ENCODE peak calls at places on chromosomes 4 and X, in seven cellular contexts. X is right cardiac atrium, R is NCI-H1694, Z is head of caudate nucleus, T is upper lobe of left lung, C is T-cell, O is frontal cortex. Y is an unnamed sample.

GRCh38 chr4:168674869-168675268 is 178.0 kb downstream of the PALLD start:
- DNase-seq in R (no peak), T (no peak), X (no peak), Z (no peak), O (no peak), C (no peak), Y (no peak)

GRCh38 chrX:40012039-40012799 is 85.5 kb downstream of the BCOR start:
- DNase-seq in R (no peak), X (peak), C (no peak), T (peak), Z (no peak), O (no peak), Y (no peak)

GRCh38 chr4:99950913-99951254 is 809 bp upstream of the H2AZ1 start:
- DNase-seq in C (no peak), O (no peak), T (no peak), R (no peak), X (no peak), Z (no peak), Y (no peak)

GRCh38 chr4:74235135-74235534 is 73.1 kb upstream of the EPGN start:
- DNase-seq in C (no peak), T (no peak), R (no peak), O (no peak), Z (no peak), X (no peak), Y (no peak)

GRCh38 chrX:135383249-135383648 is 38.5 kb upstream of the SMIM10L2A start:
- DNase-seq in O (no peak), T (no peak), C (no peak), Z (no peak), X (no peak), R (no peak), Y (no peak)

GRCh38 chr4:113747949-113748348 is 13.6 kb downstream of the CAMK2D start:
- DNase-seq in T (no peak), X (no peak), R (no peak), O (no peak), C (no peak), Z (no peak), Y (no peak)

GRCh38 chrX:68147848-68148247 is 285.4 kb downstream of the OPHN1 start:
- DNase-seq in T (no peak), C (no peak), Z (no peak), R (no peak), O (no peak), X (no peak), Y (no peak)

GRCh38 chr4:17544831-17545234 is 29.9 kb downstream of the CLRN2 start:
- DNase-seq in T (no peak), O (no peak), X (no peak), C (no peak), Z (peak), R (no peak), Y (no peak)

GRCh38 chr4:82708982-82709381 is 89.6 kb downstream of the SCD5 start:
- DNase-seq in T (no peak), O (no peak), X (no peak), C (no peak), Z (no peak), R (no peak), Y (no peak)

GRCh38 chr4:132238697-132239096 is 910.4 kb upstream of the PCDH10 start:
- DNase-seq in Z (no peak), C (no peak), R (no peak), X (no peak), O (no peak), T (no peak), Y (no peak)

GRCh38 chr4:55321707-55322264 is 24.3 kb upstream of the SRD5A3 start:
- DNase-seq in R (peak), X (no peak), T (no peak), Z (peak), C (no peak), O (peak), Y (peak)

GRCh38 chrX:123277821-123278220 is 93.7 kb downstream of the GRIA3 start:
- DNase-seq in R (no peak), T (no peak), Z (no peak), O (no peak), X (no peak), C (no peak), Y (no peak)

GRCh38 chr4:79319975-79320374 is 5.9 kb downstream of the NAA11 start:
- DNase-seq in Z (no peak), O (no peak), C (no peak), T (no peak), X (no peak), R (no peak), Y (no peak)

GRCh38 chrX:52015794-52016193 is 53.2 kb downstream of the MAGED4B start:
- DNase-seq in C (no peak), Z (no peak), T (no peak), O (no peak), R (no peak), X (no peak), Y (no peak)

GRCh38 chr4:53706422-53707032 is 115.2 kb upstream of the LNX1 start:
- DNase-seq in O (peak), Z (no peak), R (peak), T (no peak), X (no peak), C (no peak), Y (peak)

GRCh38 chr4:11367371-11367770 is 61.3 kb downstream of the HS3ST1 start:
- DNase-seq in Z (peak), T (no peak), R (no peak), X (peak), O (peak), C (no peak), Y (peak)

GRCh38 chrX:9844936-9845573 is 58.8 kb downstream of the SHROOM2 start:
- DNase-seq in T (no peak), C (no peak), Z (no peak), X (no peak), R (no peak), O (no peak), Y (no peak)

GRCh38 chr4:38024203-38024504 is 64.0 kb downstream of the PTTG2 start:
- DNase-seq in R (no peak), O (no peak), Z (no peak), T (no peak), C (no peak), X (no peak), Y (no peak)

GRCh38 chr4:99300934-99301333 is 10.1 kb upstream of the ADH1A start:
- DNase-seq in X (peak), O (peak), C (no peak), R (no peak), Z (no peak), T (no peak), Y (peak)

GRCh38 chrX:97471071-97471470 is 587.4 kb downstream of the RPA4 start:
- DNase-seq in X (no peak), R (no peak), T (no peak), O (no peak), C (no peak), Z (no peak), Y (no peak)

GRCh38 chr4:77169496-77169895 is 12.5 kb downstream of the CCNG2 start:
- DNase-seq in O (no peak), C (no peak), X (no peak), R (no peak), T (no peak), Z (no peak), Y (no peak)

GRCh38 chrX:56826020-56826419 is 97.0 kb downstream of the NBDY start:
- DNase-seq in X (no peak), Z (no peak), R (no peak), T (no peak), O (no peak), C (no peak), Y (no peak)

GRCh38 chrX:70436380-70436779 is 8.3 kb upstream of the DLG3 start:
- DNase-seq in Z (no peak), C (no peak), T (no peak), O (no peak), X (no peak), R (no peak), Y (no peak)

GRCh38 chr4:11073621-11074051 is 355.1 kb downstream of the HS3ST1 start:
- DNase-seq in Z (no peak), X (peak), C (no peak), T (no peak), O (peak), R (no peak), Y (peak)

GRCh38 chr4:3213101-3213416 is 35.9 kb upstream of the MSANTD1 start:
- DNase-seq in Z (no peak), O (no peak), C (no peak), X (no peak), R (no peak), T (no peak), Y (no peak)

GRCh38 chr4:41072021-41072777 is 142.1 kb downstream of the APBB2 start:
- DNase-seq in R (no peak), X (no peak), O (no peak), Z (peak), T (no peak), C (no peak), Y (no peak)

GRCh38 chr4:154132406-154132805 is 343.5 kb upstream of the SFRP2 start:
- DNase-seq in R (no peak), Z (no peak), T (no peak), X (no peak), C (no peak), O (no peak), Y (no peak)

GRCh38 chr4:74037076-74037475 is 1.4 kb downstream of the CXCL3 start:
- DNase-seq in T (no peak), O (no peak), R (no peak), X (no peak), C (no peak), Z (no peak), Y (no peak)

GRCh38 chr4:150582881-150583286 is 933 bp downstream of the MAB21L2 start:
- DNase-seq in O (no peak), R (no peak), Z (no peak), C (no peak), T (peak), X (peak), Y (no peak)

GRCh38 chr4:89549907-89550306 is 242.3 kb upstream of the GPRIN3 start:
- DNase-seq in O (no peak), X (no peak), T (no peak), C (no peak), R (no peak), Z (no peak), Y (no peak)

GRCh38 chr4:165048170-165048569 is 5.5 kb upstream of the TRIM75 start:
- DNase-seq in O (no peak), Z (no peak), R (no peak), C (no peak), T (no peak), X (no peak), Y (no peak)

GRCh38 chr4:73895201-73896177 is 26.3 kb downstream of the CXCL1 start:
- DNase-seq in C (no peak), X (no peak), T (no peak), O (no peak), R (no peak), Z (no peak), Y (no peak)

GRCh38 chr4:153205757-153206156 is 1.5 kb downstream of the TRIM2 start:
- DNase-seq in C (no peak), R (no peak), Z (no peak), O (no peak), X (no peak), T (no peak), Y (peak)

Y was measured in astrocyte of the cerebellum.